ENCODE peak calls at places on chromosomes 3 and 15, in seven cellular contexts. N, Y, V, J, E, S and R are unnamed samples.

GRCh38 chr3:124281453-124282316 is 289.8 kb upstream of the ROPN1 start:
- DNase-seq in J (no peak), Y (peak; percentile 70), S (peak; percentile 60), E (no peak), V (no peak), N (peak; percentile 14), R (peak; percentile 58)

GRCh38 chr3:24225027-24225743 is 269.5 kb downstream of the THRB start:
- DNase-seq in J (no peak), E (no peak), N (no peak), S (no peak), Y (no peak), V (no peak), R (no peak)

GRCh38 chr3:8320711-8321458 is 180.7 kb upstream of the LMCD1 start:
- DNase-seq in V (no peak), Y (no peak), S (no peak), N (no peak), J (no peak), E (no peak), R (no peak)

GRCh38 chr3:100057716-100058575 is 56.4 kb downstream of the FILIP1L start:
- DNase-seq in E (no peak), S (no peak), J (no peak), V (no peak), Y (no peak), N (no peak), R (no peak)

GRCh38 chr3:120062474-120062873 is 31.8 kb downstream of the GSK3B start:
- DNase-seq in J (no peak), E (no peak), N (no peak), V (no peak), S (no peak), Y (no peak), R (no peak)

GRCh38 chr3:47634996-47635395 is 56.3 kb upstream of the CSPG5 start:
- DNase-seq in Y (no peak), N (no peak), S (no peak), E (no peak), J (no peak), V (no peak), R (no peak)

GRCh38 chr3:99674086-99674789 is 35.8 kb downstream of the COL8A1 start:
- DNase-seq in Y (no peak), E (no peak), V (no peak), N (peak; percentile 7), J (no peak), S (peak; percentile 73), R (no peak)

GRCh38 chr15:72006382-72006781 is 111.6 kb downstream of the MYO9A start:
- DNase-seq in J (no peak), N (no peak), V (no peak), S (no peak), Y (no peak), E (peak; percentile 15), R (no peak)

GRCh38 chr3:197031315-197032285 is 2.0 kb upstream of the MELTF start:
- DNase-seq in S (peak; percentile 100), V (no peak), Y (no peak), N (no peak), J (no peak), E (peak; percentile 58), R (no peak)

GRCh38 chr3:184954251-184954650 is 142.3 kb downstream of the VPS8 start:
- DNase-seq in S (no peak), V (no peak), N (no peak), Y (no peak), E (no peak), J (no peak), R (no peak)

GRCh38 chr3:52141751-52142150 is 12.5 kb downstream of the POC1A start:
- DNase-seq in E (no peak), V (no peak), Y (no peak), N (no peak), S (no peak), J (no peak), R (no peak)

GRCh38 chr3:47512416-47513124 is 942 bp downstream of the ELP6 start:
- DNase-seq in Y (peak; percentile 34), S (peak; percentile 26), V (no peak), J (no peak), N (no peak), E (peak; percentile 55), R (peak; percentile 41)

GRCh38 chr3:170232266-170232665 is 10.0 kb downstream of the PRKCI start:
- DNase-seq in E (no peak), N (no peak), J (no peak), Y (no peak), S (no peak), V (no peak), R (no peak)

GRCh38 chr3:71584216-71585061 is 911 bp upstream of the FOXP1 start:
- DNase-seq in S (peak; percentile 56), N (no peak), E (no peak), V (peak; percentile 65), Y (peak; percentile 47), J (peak; percentile 82), R (peak; percentile 68)

GRCh38 chr15:84925906-84926305 is 41.4 kb downstream of the SLC28A1 start:
- DNase-seq in E (no peak), S (no peak), Y (no peak), N (no peak), J (no peak), V (no peak), R (no peak)

GRCh38 chr3:67947808-67948508 is 293.5 kb upstream of the SUCLG2 start:
- DNase-seq in E (no peak), Y (no peak), V (peak; percentile 56), J (peak; percentile 79), N (peak; percentile 2), S (no peak), R (peak; percentile 88)

GRCh38 chr15:24772709-24773373 is 97.3 kb downstream of the NPAP1 start:
- DNase-seq in S (no peak), N (no peak), E (peak; percentile 30), V (peak; percentile 79), J (peak; percentile 85), Y (peak; percentile 97), R (peak; percentile 29)

GRCh38 chr3:188126931-188127330 is 27.0 kb upstream of the LPP start:
- DNase-seq in E (no peak), N (no peak), S (no peak), Y (no peak), J (no peak), V (no peak), R (no peak)

GRCh38 chr15:78241017-78241416 is 6.7 kb upstream of the ACSBG1 start:
- DNase-seq in E (peak; percentile 72), J (peak; percentile 92), Y (peak; percentile 79), S (peak; percentile 79), V (peak; percentile 88), N (peak; percentile 40), R (peak; percentile 59)

GRCh38 chr3:40800343-40800742 is 275.6 kb downstream of the ZNF621 start:
- DNase-seq in E (no peak), V (no peak), Y (no peak), S (peak; percentile 95), N (no peak), J (no peak), R (no peak)

GRCh38 chr15:56996093-56996492 is 77.6 kb downstream of the TCF12 start:
- DNase-seq in V (no peak), E (no peak), S (peak; percentile 8), N (no peak), Y (no peak), J (no peak), R (no peak)

GRCh38 chr3:4994823-4995499 is 15.7 kb downstream of the BHLHE40 start:
- DNase-seq in S (peak; percentile 98), E (peak; percentile 54), Y (no peak), N (no peak), V (no peak), J (no peak), R (no peak)

GRCh38 chr15:53586815-53587214 is 172.6 kb downstream of the WDR72 start:
- DNase-seq in J (no peak), E (no peak), Y (peak; percentile 31), N (no peak), V (no peak), S (peak; percentile 65), R (peak; percentile 6)

GRCh38 chr3:42043116-42043796 is 47.9 kb upstream of the TRAK1 start:
- DNase-seq in S (peak; percentile 60), E (no peak), J (no peak), N (peak; percentile 14), V (no peak), Y (peak; percentile 70), R (peak; percentile 86)

GRCh38 chr3:67037615-67038014 is 39.5 kb downstream of the KBTBD8 start:
- DNase-seq in S (no peak), N (no peak), Y (no peak), E (no peak), J (no peak), V (no peak), R (no peak)

GRCh38 chr3:187000711-187001151 is 70.4 kb downstream of the ST6GAL1 start:
- DNase-seq in S (no peak), J (no peak), Y (no peak), V (no peak), N (no peak), E (peak; percentile 86), R (no peak)

GRCh38 chr3:114496874-114497273 is 203.0 kb downstream of the TIGIT start:
- DNase-seq in J (no peak), V (no peak), E (no peak), S (peak; percentile 84), N (no peak), Y (no peak), R (no peak)

GRCh38 chr15:53434174-53434678 is 325.2 kb downstream of the WDR72 start:
- DNase-seq in V (no peak), N (no peak), Y (no peak), J (no peak), E (no peak), S (no peak), R (peak; percentile 55)